ENCODE peak calls at places on chromosomes 13 and 19, in seven cellular contexts. K is SK-N-SH, Q is K562, T is H1, I is HCT116, E is HepG2, M is GM12878. N is an unnamed sample.

GRCh38 chr13:97226788-97227627 is 4.9 kb downstream of the MBNL2 start:
- DNase-seq in T (no peak), E (no peak), I (no peak), Q (peak; percentile 62), K (no peak), M (no peak), N (peak; percentile 13)

GRCh38 chr19:34457446-34457845 is 24.1 kb upstream of the WTIP start:
- DNase-seq in T (no peak), E (no peak), I (no peak), K (no peak), M (no peak), Q (no peak), N (no peak)

GRCh38 chr13:110758195-110758594 is 44.7 kb downstream of the ING1 start:
- DNase-seq in T (no peak), K (no peak), Q (no peak), I (no peak), M (no peak), E (no peak), N (no peak)

GRCh38 chr19:6740589-6741348 is 1.3 kb downstream of the TRIP10 start:
- DNase-seq in T (no peak), M (no peak), E (no peak), Q (peak; percentile 42), K (peak; percentile 81), I (no peak), N (no peak)

GRCh38 chr13:96003304-96003703 is 49.9 kb downstream of the UGGT2 start:
- DNase-seq in M (no peak), I (peak; percentile 7), Q (no peak), E (no peak), K (no peak), T (no peak), N (no peak)

GRCh38 chr13:32956595-32956933 is 59.7 kb upstream of the KL start:
- DNase-seq in K (no peak), Q (no peak), M (no peak), I (no peak), E (no peak), T (no peak), N (no peak)

GRCh38 chr13:102951808-102952207 is 106.0 kb downstream of the ERCC5 start:
- DNase-seq in M (no peak), E (no peak), K (no peak), T (no peak), Q (no peak), I (no peak), N (no peak)

GRCh38 chr19:53659292-53659691 is 27.5 kb downstream of the DPRX start:
- DNase-seq in E (peak; percentile 65), Q (peak; percentile 61), T (peak; percentile 65), M (no peak), K (peak; percentile 33), I (no peak), N (peak; percentile 21)

GRCh38 chr19:14375055-14375581 is 6.1 kb upstream of the ADGRE5 start:
- DNase-seq in M (no peak), K (no peak), Q (peak; percentile 9), E (no peak), I (no peak), T (no peak), N (no peak)

GRCh38 chr13:53141336-53141735 is 112.7 kb downstream of the OLFM4 start:
- DNase-seq in I (no peak), T (no peak), M (no peak), K (no peak), E (no peak), Q (no peak), N (no peak)

GRCh38 chr19:677201-677600 is 1.0 kb downstream of the FSTL3 start:
- DNase-seq in K (peak; percentile 67), Q (no peak), T (no peak), E (peak; percentile 38), I (no peak), M (no peak), N (peak; percentile 68)

GRCh38 chr19:52170863-52171320 is 529 bp downstream of the ZNF836 start:
- DNase-seq in M (no peak), K (peak; percentile 58), E (no peak), I (no peak), T (no peak), Q (no peak), N (no peak)

GRCh38 chr13:93843082-93843481 is 616.5 kb downstream of the GPC6 start:
- DNase-seq in M (no peak), E (no peak), K (no peak), Q (no peak), I (no peak), T (no peak), N (no peak)

GRCh38 chr13:30616927-30617314 is 799 bp upstream of the USPL1 start:
- DNase-seq in K (peak; percentile 64), T (peak; percentile 17), M (peak; percentile 61), I (peak; percentile 78), E (peak; percentile 90), Q (peak; percentile 62), N (peak; percentile 67)

GRCh38 chr19:33219261-33219812 is 6.3 kb downstream of the SLC7A10 start:
- DNase-seq in T (no peak), E (no peak), M (no peak), I (no peak), K (no peak), Q (no peak), N (no peak)

GRCh38 chr19:33805840-33806433 is 9.3 kb downstream of the KCTD15 start:
- DNase-seq in T (no peak), E (no peak), Q (no peak), I (no peak), M (no peak), K (no peak), N (no peak)

GRCh38 chr13:97466782-97467181 is 32.8 kb downstream of the RAP2A start:
- DNase-seq in E (no peak), T (no peak), Q (no peak), M (no peak), I (no peak), K (no peak), N (no peak)

GRCh38 chr19:46978470-46978869 is 41.2 kb upstream of the NPAS1 start:
- DNase-seq in I (no peak), T (no peak), K (no peak), Q (no peak), E (no peak), M (no peak), N (no peak)
- TF ChIP-seq JUND in I (no peak), T (no peak), K (no peak), Q (no peak), E (no peak), M (no peak), N (no peak)

DNA sequence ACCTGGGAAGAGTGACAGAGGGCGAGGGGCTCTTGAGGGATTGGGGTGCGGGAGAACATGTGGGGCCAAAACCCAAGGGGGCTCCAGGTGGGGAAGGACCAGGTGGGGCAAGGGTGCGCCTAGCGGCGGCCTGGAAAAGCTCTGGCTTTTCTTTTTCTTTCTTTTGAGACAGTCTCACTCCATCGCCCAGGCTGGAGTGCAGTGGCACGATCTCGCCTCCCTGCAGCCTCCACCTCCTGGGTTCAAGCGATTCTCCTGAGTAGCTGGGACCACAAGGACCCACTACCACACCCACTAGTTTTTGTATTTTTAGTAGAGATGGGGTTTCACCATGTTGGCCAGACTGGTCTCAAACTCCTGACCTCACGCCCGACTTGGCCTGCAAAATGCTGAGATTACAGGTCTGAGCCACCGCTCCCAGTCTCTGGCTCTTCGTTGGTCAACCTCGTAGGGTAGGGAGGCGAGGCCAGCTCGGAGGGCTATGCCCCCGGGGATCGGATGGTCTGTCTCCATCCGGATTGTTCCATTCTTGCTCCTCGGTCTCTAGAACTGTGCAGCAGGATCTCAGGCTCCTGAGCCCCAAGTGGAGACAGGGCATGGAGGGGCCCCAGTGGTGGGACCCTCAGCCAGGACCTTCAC is 3.7 kb downstream of the GADD45B start:
- DNase-seq in M (no peak), E (no peak), Q (no peak), K (no peak), I (no peak), T (no peak), N (no peak)
- TF ChIP-seq JUND in M (no peak), E (no peak), Q (no peak), K (no peak), I (no peak), T (no peak), N (no peak)

GRCh38 chr19:38307076-38307475 is 3.0 kb downstream of the C19orf33 start:
- DNase-seq in K (no peak), E (no peak), M (no peak), I (no peak), Q (no peak), T (no peak), N (no peak)

GRCh38 chr19:38303517-38304351 is at the start of gene C19orf33:
- DNase-seq in E (no peak), K (no peak), I (peak; percentile 84), T (no peak), M (no peak), Q (no peak), N (peak; percentile 84)

GRCh38 chr19:38304866-38305429 is 897 bp downstream of the C19orf33 start:
- DNase-seq in M (no peak), Q (peak; percentile 96), K (peak; percentile 58), E (peak; percentile 76), I (peak; percentile 96), T (peak; percentile 83), N (peak; percentile 97)

GRCh38 chr19:38306236-38306635 is 2.2 kb downstream of the C19orf33 start:
- DNase-seq in E (no peak), Q (no peak), M (no peak), T (no peak), I (no peak), K (no peak), N (no peak)

DNA sequence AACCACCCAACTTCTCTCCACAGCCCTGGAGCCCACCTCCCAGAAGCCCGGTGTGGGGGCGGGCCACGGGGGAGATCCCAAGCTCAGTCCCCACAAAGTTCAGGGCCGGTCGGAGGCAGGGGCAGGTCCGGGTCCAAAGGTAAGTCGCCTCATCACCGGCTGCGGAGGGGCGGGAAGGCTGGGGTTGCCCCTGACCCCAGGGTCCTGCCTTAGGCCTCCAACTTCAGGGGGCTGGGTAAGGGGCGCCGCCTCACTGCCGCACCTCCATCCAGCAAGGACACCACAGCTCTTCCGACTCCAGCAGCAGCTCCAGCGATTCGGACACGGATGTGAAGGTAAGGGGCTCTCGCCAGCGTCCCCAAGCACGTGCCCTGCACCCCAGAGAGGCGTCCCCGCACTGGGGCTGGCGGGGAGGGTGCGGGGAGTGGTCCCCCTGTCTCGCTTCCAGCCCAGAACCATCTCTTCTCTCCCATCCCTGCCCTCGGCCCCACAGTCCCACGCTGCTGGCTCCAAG is 358 bp downstream of the C19orf33 start:
- DNase-seq in T (no peak), Q (no peak), I (no peak), K (no peak), M (no peak), E (no peak), N (no peak)
- TF ChIP-seq JUND in T (no peak), Q (no peak), I (no peak), K (no peak), M (no peak), E (no peak), N (no peak)

DNA sequence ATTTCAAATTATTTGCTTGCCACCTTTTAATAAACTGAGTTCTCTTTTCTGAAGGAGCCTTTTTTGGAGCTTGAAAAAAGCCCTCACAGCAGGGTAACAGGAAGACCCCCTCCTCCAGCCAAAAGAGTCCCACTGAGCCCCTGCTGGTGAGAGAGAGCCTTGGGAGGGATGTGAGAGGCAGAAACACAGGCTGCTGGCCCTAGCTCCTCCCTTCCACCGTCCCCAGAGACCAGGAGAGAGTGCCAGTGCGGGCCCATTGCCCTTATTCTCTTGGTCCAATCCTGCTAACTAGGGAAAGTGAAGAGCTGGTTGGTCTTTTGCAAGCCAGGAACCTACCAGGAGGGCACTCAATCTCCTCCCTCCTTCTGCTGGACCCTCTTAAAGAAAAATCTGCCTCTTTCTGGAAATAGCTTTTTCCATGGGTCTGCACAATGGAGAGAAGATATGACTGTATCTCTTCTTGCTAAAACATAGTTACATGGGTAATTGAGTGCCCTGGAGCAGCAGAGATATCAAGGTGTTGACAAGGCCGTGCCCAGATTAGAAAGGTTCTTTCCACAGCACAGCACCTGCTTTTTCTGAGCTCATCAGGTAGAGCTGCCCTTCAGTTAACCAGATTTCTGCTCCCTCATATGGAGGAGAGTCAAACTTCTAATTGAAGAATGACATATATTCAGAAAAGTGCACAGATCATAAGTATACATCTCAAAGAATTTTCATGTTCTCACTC is 113.9 kb downstream of the LRCH1 start:
- DNase-seq in K (no peak), Q (no peak), I (no peak), E (no peak), T (peak; percentile 25), M (no peak), N (no peak)
- TF ChIP-seq JUND in K (no peak), Q (no peak), I (no peak), E (no peak), T (no peak), M (no peak), N (no peak)